ENCODE peak calls at places on chromosome 1, in ten cellular contexts. One of them, this sample, is unnamed.

GRCh38 chr1:1253972-1254666 is 7.6 kb upstream of the C1QTNF12 start:
- DNase-seq in Peyer's patch: no peak
- DNase-seq in fibroblast of mammary gland: no peak
- DNase-seq in ovary: no peak
- DNase-seq in foreskin fibroblast: no peak
- DNase-seq in HFF-Myc: no peak
- DNase-seq in epithelial cell of proximal tubule: no peak
- DNase-seq in AG10803: no peak
- DNase-seq in heart right ventricle: no peak
- DNase-seq in transverse colon: no peak
- DNase-seq in this sample: no peak

GRCh38 chr1:116357487-116357886 is 15.6 kb upstream of the ATP1A1 start:
- DNase-seq in Peyer's patch: no peak
- DNase-seq in fibroblast of mammary gland: no peak
- DNase-seq in ovary: no peak
- DNase-seq in foreskin fibroblast: no peak
- DNase-seq in HFF-Myc: no peak
- DNase-seq in epithelial cell of proximal tubule: no peak
- DNase-seq in AG10803: no peak
- DNase-seq in heart right ventricle: no peak
- DNase-seq in transverse colon: no peak
- DNase-seq in this sample: no peak

GRCh38 chr1:2555634-2556276 is 416 bp upstream of the TNFRSF14 start:
- DNase-seq in Peyer's patch: peak
- DNase-seq in fibroblast of mammary gland: peak
- DNase-seq in ovary: peak
- DNase-seq in foreskin fibroblast: no peak
- DNase-seq in HFF-Myc: no peak
- DNase-seq in epithelial cell of proximal tubule: no peak
- DNase-seq in AG10803: peak
- DNase-seq in heart right ventricle: peak
- DNase-seq in transverse colon: peak
- DNase-seq in this sample: no peak

GRCh38 chr1:179921472-179921871 is 33.1 kb upstream of the CEP350 start:
- DNase-seq in Peyer's patch: no peak
- DNase-seq in fibroblast of mammary gland: no peak
- DNase-seq in ovary: no peak
- DNase-seq in foreskin fibroblast: no peak
- DNase-seq in HFF-Myc: no peak
- DNase-seq in epithelial cell of proximal tubule: no peak
- DNase-seq in AG10803: no peak
- DNase-seq in heart right ventricle: no peak
- DNase-seq in transverse colon: no peak
- DNase-seq in this sample: no peak

GRCh38 chr1:154598871-154599635 is 8.9 kb downstream of the ADAR start:
- DNase-seq in Peyer's patch: no peak
- DNase-seq in fibroblast of mammary gland: peak
- DNase-seq in ovary: no peak
- DNase-seq in foreskin fibroblast: no peak
- DNase-seq in HFF-Myc: no peak
- DNase-seq in epithelial cell of proximal tubule: no peak
- DNase-seq in AG10803: peak
- DNase-seq in heart right ventricle: no peak
- DNase-seq in transverse colon: no peak
- DNase-seq in this sample: no peak

GRCh38 chr1:204294371-204294770 is 65.4 kb downstream of the PLEKHA6 start:
- DNase-seq in Peyer's patch: no peak
- DNase-seq in fibroblast of mammary gland: peak
- DNase-seq in ovary: peak
- DNase-seq in foreskin fibroblast: peak
- DNase-seq in HFF-Myc: peak
- DNase-seq in epithelial cell of proximal tubule: peak
- DNase-seq in AG10803: peak
- DNase-seq in heart right ventricle: no peak
- DNase-seq in transverse colon: peak
- DNase-seq in this sample: peak

GRCh38 chr1:199336745-199337640 is 690.5 kb upstream of the NR5A2 start:
- DNase-seq in Peyer's patch: no peak
- DNase-seq in fibroblast of mammary gland: no peak
- DNase-seq in ovary: no peak
- DNase-seq in foreskin fibroblast: no peak
- DNase-seq in HFF-Myc: no peak
- DNase-seq in epithelial cell of proximal tubule: no peak
- DNase-seq in AG10803: no peak
- DNase-seq in heart right ventricle: no peak
- DNase-seq in transverse colon: no peak
- DNase-seq in this sample: no peak

GRCh38 chr1:100027212-100027611 is 57.4 kb downstream of the SLC35A3 start:
- DNase-seq in Peyer's patch: no peak
- DNase-seq in fibroblast of mammary gland: no peak
- DNase-seq in ovary: no peak
- DNase-seq in foreskin fibroblast: no peak
- DNase-seq in HFF-Myc: no peak
- DNase-seq in epithelial cell of proximal tubule: no peak
- DNase-seq in AG10803: no peak
- DNase-seq in heart right ventricle: no peak
- DNase-seq in transverse colon: no peak
- DNase-seq in this sample: no peak

GRCh38 chr1:48864913-48865312 is 88.2 kb upstream of the BEND5 start:
- DNase-seq in Peyer's patch: no peak
- DNase-seq in fibroblast of mammary gland: no peak
- DNase-seq in ovary: no peak
- DNase-seq in foreskin fibroblast: no peak
- DNase-seq in HFF-Myc: no peak
- DNase-seq in epithelial cell of proximal tubule: no peak
- DNase-seq in AG10803: no peak
- DNase-seq in heart right ventricle: no peak
- DNase-seq in transverse colon: no peak
- DNase-seq in this sample: no peak

GRCh38 chr1:48870596-48870995 is 93.9 kb upstream of the BEND5 start:
- DNase-seq in Peyer's patch: no peak
- DNase-seq in fibroblast of mammary gland: peak
- DNase-seq in ovary: no peak
- DNase-seq in foreskin fibroblast: no peak
- DNase-seq in HFF-Myc: no peak
- DNase-seq in epithelial cell of proximal tubule: no peak
- DNase-seq in AG10803: no peak
- DNase-seq in heart right ventricle: no peak
- DNase-seq in transverse colon: no peak
- DNase-seq in this sample: no peak

GRCh38 chr1:48873944-48874343 is 97.3 kb upstream of the BEND5 start:
- DNase-seq in Peyer's patch: no peak
- DNase-seq in fibroblast of mammary gland: no peak
- DNase-seq in ovary: no peak
- DNase-seq in foreskin fibroblast: no peak
- DNase-seq in HFF-Myc: no peak
- DNase-seq in epithelial cell of proximal tubule: no peak
- DNase-seq in AG10803: peak
- DNase-seq in heart right ventricle: no peak
- DNase-seq in transverse colon: no peak
- DNase-seq in this sample: no peak

DNA sequence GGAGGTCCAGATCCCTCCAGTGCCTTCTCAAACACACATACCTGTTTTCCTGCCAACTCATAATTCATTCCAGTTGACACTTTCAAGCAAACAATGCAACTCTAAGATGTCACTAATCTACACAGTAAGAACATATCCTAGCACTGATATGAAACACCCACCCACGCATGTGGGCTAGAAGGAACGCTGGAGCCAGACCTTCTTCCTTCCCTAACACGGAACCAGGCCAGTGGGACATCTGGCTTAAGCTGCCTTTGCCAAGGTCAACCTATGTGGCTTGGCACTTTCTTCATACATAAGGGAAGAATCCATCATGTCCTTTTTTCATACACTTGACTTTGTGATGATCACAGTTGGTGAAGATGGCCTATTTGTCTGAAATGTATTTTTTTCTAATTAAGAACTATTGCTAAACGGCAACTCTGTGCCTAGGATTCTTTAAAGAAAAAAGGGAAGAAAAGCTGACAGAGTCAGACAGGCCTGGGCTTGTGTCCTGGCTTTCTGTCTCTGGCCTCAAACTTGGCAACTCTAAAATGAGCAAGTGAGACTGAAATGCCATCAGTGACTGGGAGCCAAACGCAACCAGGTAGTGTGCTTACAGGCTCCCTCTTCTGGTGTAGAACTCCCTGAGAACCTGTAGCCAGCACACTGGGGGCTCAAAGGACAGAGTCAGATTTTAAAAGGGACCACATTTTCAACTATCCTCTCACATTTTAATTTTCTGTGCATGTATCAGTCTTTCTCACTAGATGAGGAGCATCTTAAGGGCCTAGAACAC is 92.6 kb upstream of the BEND5 start:
- DNase-seq in Peyer's patch: no peak
- DNase-seq in fibroblast of mammary gland: peak
- DNase-seq in ovary: no peak
- DNase-seq in foreskin fibroblast: no peak
- DNase-seq in HFF-Myc: no peak
- DNase-seq in epithelial cell of proximal tubule: no peak
- DNase-seq in AG10803: peak
- DNase-seq in heart right ventricle: no peak
- DNase-seq in transverse colon: no peak
- DNase-seq in this sample: no peak
- TF ChIP-seq CTCF in Peyer's patch: no peak
- TF ChIP-seq CTCF in fibroblast of mammary gland: peak
- TF ChIP-seq CTCF in ovary: no peak
- TF ChIP-seq CTCF in foreskin fibroblast: no peak
- TF ChIP-seq CTCF in HFF-Myc: no peak
- TF ChIP-seq CTCF in epithelial cell of proximal tubule: peak
- TF ChIP-seq CTCF in AG10803: peak
- TF ChIP-seq CTCF in heart right ventricle: no peak
- TF ChIP-seq CTCF in transverse colon: no peak
- TF ChIP-seq CTCF in this sample: no peak

DNA sequence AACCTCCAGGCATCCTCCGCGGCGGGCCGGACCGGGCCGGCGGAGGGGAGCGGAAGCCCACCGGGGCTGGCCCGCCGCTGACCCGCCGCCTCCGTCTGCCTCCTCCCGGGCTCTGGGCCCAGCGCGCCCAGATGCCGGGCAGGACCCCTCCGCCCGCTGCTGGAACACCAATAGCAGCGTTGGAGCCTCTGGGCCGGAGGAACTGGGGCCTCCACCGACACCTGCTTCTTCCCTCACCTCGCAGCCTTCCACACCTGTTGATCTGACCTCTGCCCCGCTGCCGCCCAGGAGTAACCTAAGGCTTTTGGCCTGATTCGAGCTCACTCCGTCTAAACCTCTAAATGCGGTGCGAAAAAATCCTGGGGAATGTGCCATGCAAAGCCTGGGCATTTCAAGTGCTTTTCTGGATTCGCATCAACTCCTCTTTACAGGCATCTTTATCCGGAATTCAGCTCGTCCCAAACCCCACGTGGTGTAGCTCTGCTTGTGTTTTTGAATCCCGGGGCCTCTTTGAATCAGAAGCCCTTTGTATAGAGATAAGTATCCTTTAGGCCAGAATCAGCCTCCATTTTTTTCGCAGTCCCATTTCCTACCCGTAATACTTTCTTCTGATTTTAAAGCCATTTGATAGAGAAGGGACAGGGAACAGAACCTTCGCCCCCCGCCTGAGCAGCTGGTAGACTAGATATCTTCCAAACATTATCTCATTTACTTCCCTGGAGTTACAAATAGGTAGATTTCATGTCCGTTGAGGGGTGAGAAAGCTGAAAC is 680 bp upstream of the CNN3 start:
- DNase-seq in Peyer's patch: peak
- DNase-seq in fibroblast of mammary gland: peak
- DNase-seq in ovary: no peak
- DNase-seq in foreskin fibroblast: peak
- DNase-seq in HFF-Myc: no peak
- DNase-seq in epithelial cell of proximal tubule: no peak
- DNase-seq in AG10803: peak
- DNase-seq in heart right ventricle: no peak
- DNase-seq in transverse colon: peak
- DNase-seq in this sample: no peak
- H3K4me3 ChIP-seq in Peyer's patch: peak
- H3K4me3 ChIP-seq in fibroblast of mammary gland: peak
- H3K4me3 ChIP-seq in ovary: peak
- H3K4me3 ChIP-seq in foreskin fibroblast: peak
- H3K4me3 ChIP-seq in HFF-Myc: peak
- H3K4me3 ChIP-seq in epithelial cell of proximal tubule: peak
- H3K4me3 ChIP-seq in AG10803: peak
- H3K4me3 ChIP-seq in heart right ventricle: peak
- H3K4me3 ChIP-seq in transverse colon: peak
- H3K4me3 ChIP-seq in this sample: peak

DNA sequence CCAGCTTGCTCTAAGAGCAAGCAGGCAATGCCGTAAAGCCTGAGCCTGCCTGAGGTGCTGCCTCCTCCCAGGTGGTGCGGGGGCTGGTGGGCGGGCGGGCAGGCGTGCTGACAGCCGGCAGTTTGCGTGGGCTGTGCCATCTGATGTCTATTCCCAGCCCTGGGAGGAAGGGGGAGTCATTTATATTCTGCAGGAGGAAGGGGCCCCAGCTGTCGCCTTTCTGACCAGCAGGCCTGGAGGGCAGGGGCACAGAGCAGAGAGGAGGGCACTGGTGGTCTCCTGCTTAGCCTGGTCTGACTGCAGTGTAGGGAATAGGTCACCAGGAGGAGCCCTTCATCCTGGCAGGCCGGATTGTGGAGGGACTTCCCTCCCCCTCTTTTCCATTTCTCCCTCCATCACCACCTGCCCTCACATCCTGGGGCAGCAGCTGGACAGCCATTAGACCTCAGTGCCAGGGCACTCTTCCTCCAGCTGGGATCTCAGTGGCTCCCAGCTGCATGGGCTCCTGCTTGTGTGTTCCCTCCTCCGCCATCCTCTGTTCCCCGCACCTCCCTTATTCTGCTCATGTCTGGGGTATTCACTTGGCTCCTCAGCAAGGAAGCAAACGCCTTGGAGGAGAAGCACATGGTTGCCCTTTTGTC is 4.4 kb downstream of the CYB561D1 start:
- DNase-seq in Peyer's patch: no peak
- DNase-seq in fibroblast of mammary gland: peak
- DNase-seq in ovary: peak
- DNase-seq in foreskin fibroblast: no peak
- DNase-seq in HFF-Myc: no peak
- DNase-seq in epithelial cell of proximal tubule: no peak
- DNase-seq in AG10803: no peak
- DNase-seq in heart right ventricle: no peak
- DNase-seq in transverse colon: no peak
- DNase-seq in this sample: no peak
- TF ChIP-seq CTCF in Peyer's patch: no peak
- TF ChIP-seq CTCF in fibroblast of mammary gland: peak
- TF ChIP-seq CTCF in ovary: peak
- TF ChIP-seq CTCF in foreskin fibroblast: peak
- TF ChIP-seq CTCF in HFF-Myc: peak
- TF ChIP-seq CTCF in epithelial cell of proximal tubule: peak
- TF ChIP-seq CTCF in AG10803: peak
- TF ChIP-seq CTCF in heart right ventricle: peak
- TF ChIP-seq CTCF in transverse colon: peak
- TF ChIP-seq CTCF in this sample: peak

GRCh38 chr1:42926870-42927242 is 31.8 kb downstream of the SLC2A1 start:
- DNase-seq in Peyer's patch: no peak
- DNase-seq in fibroblast of mammary gland: no peak
- DNase-seq in ovary: no peak
- DNase-seq in foreskin fibroblast: no peak
- DNase-seq in HFF-Myc: no peak
- DNase-seq in epithelial cell of proximal tubule: no peak
- DNase-seq in AG10803: no peak
- DNase-seq in heart right ventricle: no peak
- DNase-seq in transverse colon: no peak
- DNase-seq in this sample: no peak

GRCh38 chr1:42926235-42926869 is 32.3 kb downstream of the SLC2A1 start:
- DNase-seq in Peyer's patch: no peak
- DNase-seq in fibroblast of mammary gland: no peak
- DNase-seq in ovary: no peak
- DNase-seq in foreskin fibroblast: no peak
- DNase-seq in HFF-Myc: no peak
- DNase-seq in epithelial cell of proximal tubule: no peak
- DNase-seq in AG10803: no peak
- DNase-seq in heart right ventricle: no peak
- DNase-seq in transverse colon: no peak
- DNase-seq in this sample: no peak

GRCh38 chr1:42923367-42924248 is 35.1 kb downstream of the SLC2A1 start:
- DNase-seq in Peyer's patch: no peak
- DNase-seq in fibroblast of mammary gland: no peak
- DNase-seq in ovary: no peak
- DNase-seq in foreskin fibroblast: no peak
- DNase-seq in HFF-Myc: no peak
- DNase-seq in epithelial cell of proximal tubule: no peak
- DNase-seq in AG10803: no peak
- DNase-seq in heart right ventricle: no peak
- DNase-seq in transverse colon: no peak
- DNase-seq in this sample: no peak

GRCh38 chr1:42924249-42925131 is 34.2 kb downstream of the SLC2A1 start:
- DNase-seq in Peyer's patch: peak
- DNase-seq in fibroblast of mammary gland: peak
- DNase-seq in ovary: peak
- DNase-seq in foreskin fibroblast: peak
- DNase-seq in HFF-Myc: peak
- DNase-seq in epithelial cell of proximal tubule: no peak
- DNase-seq in AG10803: peak
- DNase-seq in heart right ventricle: peak
- DNase-seq in transverse colon: peak
- DNase-seq in this sample: peak

GRCh38 chr1:42925132-42925769 is 33.4 kb downstream of the SLC2A1 start:
- DNase-seq in Peyer's patch: no peak
- DNase-seq in fibroblast of mammary gland: no peak
- DNase-seq in ovary: no peak
- DNase-seq in foreskin fibroblast: no peak
- DNase-seq in HFF-Myc: no peak
- DNase-seq in epithelial cell of proximal tubule: no peak
- DNase-seq in AG10803: no peak
- DNase-seq in heart right ventricle: no peak
- DNase-seq in transverse colon: no peak
- DNase-seq in this sample: no peak
- H3K4me3 ChIP-seq in Peyer's patch: peak
- H3K4me3 ChIP-seq in fibroblast of mammary gland: peak
- H3K4me3 ChIP-seq in ovary: peak
- H3K4me3 ChIP-seq in foreskin fibroblast: peak
- H3K4me3 ChIP-seq in HFF-Myc: peak
- H3K4me3 ChIP-seq in epithelial cell of proximal tubule: peak
- H3K4me3 ChIP-seq in AG10803: peak
- H3K4me3 ChIP-seq in heart right ventricle: peak
- H3K4me3 ChIP-seq in transverse colon: no peak
- H3K4me3 ChIP-seq in this sample: peak